ENCODE peak calls at places on chromosomes 2 and 18, in five cellular contexts. P is iris pigment epithelial cell, T is head of caudate nucleus, N is testis, Z is NAMALWA. U is an unnamed sample.

GRCh38 chr2:217610411-217610814 is 392.4 kb downstream of the TNS1 start:
- DNase-seq in P (peak), T (no peak), N (no peak), Z (no peak), U (no peak)

GRCh38 chr2:126808929-126809328 is 89.8 kb upstream of the TEX51 start:
- DNase-seq in P (no peak), T (no peak), N (no peak), Z (no peak), U (no peak)

GRCh38 chr2:69915050-69915945 is at the start of gene MXD1:
- DNase-seq in P (peak), T (peak), N (peak), Z (peak), U (peak)

GRCh38 chr18:62413189-62413588 is 88.1 kb downstream of the TNFRSF11A start:
- DNase-seq in P (no peak), T (no peak), N (no peak), Z (no peak), U (no peak)

GRCh38 chr2:159968282-159968900 is 94.0 kb downstream of the PLA2R1 start:
- DNase-seq in P (peak), T (peak), N (peak), Z (peak), U (peak)

GRCh38 chr2:20755132-20755800 is 67.6 kb downstream of the LDAH start:
- DNase-seq in P (peak), T (no peak), N (no peak), Z (peak), U (no peak)

GRCh38 chr18:69590150-69590549 is 189.5 kb downstream of the DOK6 start:
- DNase-seq in P (peak), T (no peak), N (no peak), Z (no peak), U (no peak)

GRCh38 chr2:189959450-189959849 is 103.1 kb downstream of the MSTN start:
- DNase-seq in P (no peak), T (no peak), N (no peak), Z (no peak), U (no peak)

GRCh38 chr2:203656522-203657287 is 49.7 kb upstream of the CD28 start:
- DNase-seq in P (peak), T (peak), N (peak), Z (no peak), U (peak)

GRCh38 chr2:14909795-14910194 is 277.3 kb downstream of the LRATD1 start:
- DNase-seq in P (no peak), T (no peak), N (no peak), Z (no peak), U (no peak)

GRCh38 chr2:73993799-73994543 is 9.3 kb downstream of the TET3 start:
- DNase-seq in P (no peak), T (no peak), N (no peak), Z (no peak), U (no peak)

GRCh38 chr18:34222396-34223163 is 2.1 kb downstream of the NOL4 start:
- DNase-seq in P (peak), T (peak), N (peak), Z (no peak), U (peak)

U was measured in AG20443.